ENCODE peak calls at places on chromosomes 13 and 19, in six cellular contexts. P is aorta, A is HCT116, K is pancreas, C is heart right ventricle, W is left ventricle myocardium superior. O is an unnamed sample.

GRCh38 chr13:22176968-22177545 is 506.2 kb downstream of the FGF9 start:
- ATAC-seq in K (no peak), C (no peak), W (peak), A (no peak), P (no peak), O (no peak)

GRCh38 chr13:73913043-73913740 is 221.0 kb downstream of the KLF12 start:
- ATAC-seq in C (no peak), P (peak), A (no peak), K (no peak), W (peak), O (no peak)

GRCh38 chr19:38409631-38410133 is 6.8 kb downstream of the FAM98C start:
- ATAC-seq in P (no peak), A (no peak), K (no peak), W (peak), C (no peak), O (peak)

GRCh38 chr13:30078059-30078458 is 227.6 kb upstream of the UBL3 start:
- ATAC-seq in W (no peak), P (no peak), A (no peak), K (no peak), C (no peak), O (no peak)

GRCh38 chr13:74550039-74550438 is 415.8 kb upstream of the KLF12 start:
- ATAC-seq in K (no peak), A (no peak), W (no peak), P (no peak), C (no peak), O (no peak)

GRCh38 chr19:750640-751423 is at the start of gene MISP:
- ATAC-seq in K (peak), W (no peak), P (no peak), C (no peak), A (peak), O (peak)

GRCh38 chr19:13134626-13135025 is 15.5 kb downstream of the STX10 start:
- ATAC-seq in C (peak), K (no peak), P (no peak), W (peak), A (no peak), O (no peak)

GRCh38 chr13:48567521-48568331 is 34.8 kb upstream of the RCBTB2 start:
- ATAC-seq in W (peak), C (peak), K (peak), A (no peak), P (peak), O (peak)

GRCh38 chr13:113859311-113860050 is 4.4 kb downstream of the GAS6 start:
- ATAC-seq in W (no peak), A (no peak), C (no peak), K (no peak), P (no peak), O (no peak)

GRCh38 chr13:59750860-59751259 is 412.9 kb downstream of the DIAPH3 start:
- ATAC-seq in A (no peak), P (peak), W (peak), C (no peak), K (no peak), O (no peak)

GRCh38 chr19:2567996-2568395 is 92.1 kb downstream of the GADD45B start:
- ATAC-seq in W (no peak), C (no peak), A (no peak), P (no peak), K (no peak), O (no peak)

GRCh38 chr19:54426291-54426918 is 11.1 kb downstream of the TTYH1 start:
- ATAC-seq in A (no peak), W (no peak), C (no peak), P (no peak), K (no peak), O (no peak)

GRCh38 chr13:26988059-26988769 is 183.4 kb downstream of the USP12 start:
- ATAC-seq in C (no peak), K (no peak), W (no peak), A (no peak), P (no peak), O (no peak)

GRCh38 chr13:36981156-36981743 is 17.9 kb downstream of the ALG5 start:
- ATAC-seq in K (peak), P (peak), A (peak), C (no peak), W (no peak), O (peak)

GRCh38 chr13:50236898-50237318 is 221.7 kb downstream of the KCNRG start:
- ATAC-seq in A (no peak), P (no peak), C (no peak), K (no peak), W (no peak), O (no peak)

GRCh38 chr13:39410089-39410901 is 192.7 kb downstream of the LHFPL6 start:
- ATAC-seq in C (no peak), A (no peak), K (peak), P (peak), W (peak), O (no peak)

GRCh38 chr19:39247701-39248664 is 673 bp downstream of the IFNL4 start:
- ATAC-seq in K (peak), W (peak), C (peak), P (peak), A (no peak), O (peak)

GRCh38 chr19:11482384-11483050 is 1.7 kb upstream of the ELAVL3 start:
- ATAC-seq in C (peak), A (peak), P (peak), K (peak), W (peak), O (peak)

GRCh38 chr19:46661735-46662592 is 982 bp upstream of the DACT3 start:
- ATAC-seq in P (peak), C (peak), A (peak), W (peak), K (peak), O (peak)

GRCh38 chr13:82829040-82829439 is 1053.2 kb downstream of the SLITRK1 start:
- ATAC-seq in K (no peak), P (no peak), W (no peak), A (no peak), C (no peak), O (no peak)

GRCh38 chr13:79405501-79405830 is 589 bp downstream of the RBM26 start:
- ATAC-seq in C (peak), K (peak), P (no peak), W (peak), A (peak), O (no peak)

GRCh38 chr13:100484708-100485107 is 103.9 kb downstream of the GGACT start:
- ATAC-seq in K (no peak), P (no peak), W (no peak), A (no peak), C (no peak), O (no peak)

GRCh38 chr19:2095338-2095938 is 688 bp downstream of the MOB3A start:
- ATAC-seq in K (no peak), W (no peak), C (no peak), P (no peak), A (no peak), O (no peak)

GRCh38 chr13:102191951-102192461 is 209.8 kb downstream of the FGF14 start:
- ATAC-seq in C (no peak), P (peak), A (no peak), W (no peak), K (peak), O (no peak)

GRCh38 chr19:11203194-11204075 is 6.1 kb upstream of the KANK2 start:
- ATAC-seq in W (peak), P (peak), K (peak), C (peak), A (peak), O (peak)

GRCh38 chr19:50688766-50689165 is 30.8 kb downstream of the SHANK1 start:
- ATAC-seq in K (no peak), W (no peak), P (no peak), C (no peak), A (no peak), O (no peak)

GRCh38 chr13:23870356-23871146 is 18.6 kb downstream of the MIPEP start:
- ATAC-seq in W (no peak), C (peak), P (no peak), K (no peak), A (no peak), O (no peak)

GRCh38 chr13:77298403-77298802 is 28.5 kb downstream of the MYCBP2 start:
- ATAC-seq in A (no peak), P (no peak), C (no peak), K (no peak), W (no peak), O (no peak)

GRCh38 chr13:47499358-47500150 is 501.5 kb downstream of the SUCLA2 start:
- ATAC-seq in P (peak), K (peak), A (no peak), W (no peak), C (no peak), O (peak)

GRCh38 chr13:112870062-112870352 is 99.0 kb upstream of the MCF2L start:
- ATAC-seq in K (no peak), A (no peak), P (no peak), C (no peak), W (no peak), O (no peak)

GRCh38 chr13:80341098-80341701 is at the start of gene SPRY2:
- ATAC-seq in A (peak), P (peak), W (peak), C (peak), K (peak), O (peak)

GRCh38 chr19:4414144-4414799 is 11.8 kb downstream of the CHAF1A start:
- ATAC-seq in W (peak), C (no peak), K (peak), P (no peak), A (no peak), O (no peak)

GRCh38 chr19:2331601-2332246 is 3.2 kb downstream of the SPPL2B start:
- ATAC-seq in P (no peak), A (no peak), K (no peak), W (no peak), C (no peak), O (no peak)

GRCh38 chr19:11464333-11465265 is 16.2 kb downstream of the ELAVL3 start:
- ATAC-seq in K (no peak), C (no peak), W (no peak), P (no peak), A (no peak), O (no peak)

GRCh38 chr19:18493440-18494266 is 28.2 kb downstream of the ELL start:
- ATAC-seq in C (no peak), W (peak), K (no peak), A (no peak), P (no peak), O (no peak)

GRCh38 chr19:17985037-17985818 is 18.3 kb downstream of the KCNN1 start:
- ATAC-seq in W (no peak), A (peak), C (no peak), K (no peak), P (no peak), O (no peak)

GRCh38 chr19:7699003-7699402 is 2.9 kb downstream of the FCER2 start:
- ATAC-seq in P (no peak), A (no peak), W (no peak), C (no peak), K (no peak), O (no peak)

GRCh38 chr19:37007587-37008220 is 70.5 kb upstream of the ZNF420 start:
- ATAC-seq in W (peak), A (no peak), C (peak), P (peak), K (peak), O (no peak)

O was measured in esophagus mucosa.